ENCODE peak calls at places on chromosomes 3 and 15, in five cellular contexts. W, N, Z, M and U are unnamed samples.

GRCh38 chr3:149449799-149450198 is 24.7 kb upstream of the TM4SF4 start:
- DNase-seq in W (no peak), N (peak), Z (peak), M (no peak), U (no peak)

GRCh38 chr3:148532326-148532725 is 165.4 kb upstream of the AGTR1 start:
- DNase-seq in W (no peak), N (no peak), Z (peak), M (no peak), U (no peak)

GRCh38 chr15:95016511-95017219 is 785.3 kb downstream of the MCTP2 start:
- DNase-seq in W (no peak), N (peak), Z (peak), M (peak), U (no peak)

GRCh38 chr3:26825454-26825853 is 202.9 kb downstream of the LRRC3B start:
- DNase-seq in W (no peak), N (no peak), Z (no peak), M (no peak), U (no peak)

GRCh38 chr15:33871911-33872760 is 96.2 kb upstream of the CHRM5 start:
- DNase-seq in W (no peak), N (peak), Z (peak), M (peak), U (peak)

GRCh38 chr3:24472358-24472757 is 22.3 kb downstream of the THRB start:
- DNase-seq in W (no peak), N (no peak), Z (peak), M (no peak), U (no peak)

GRCh38 chr15:98597666-98598065 is 50.7 kb upstream of the IGF1R start:
- DNase-seq in W (no peak), N (no peak), Z (peak), M (no peak), U (no peak)

GRCh38 chr3:46929324-46929723 is 47.2 kb downstream of the CCDC12 start:
- DNase-seq in W (no peak), N (no peak), Z (no peak), M (no peak), U (no peak)

GRCh38 chr3:15345608-15346137 is 13.3 kb upstream of the SH3BP5 start:
- DNase-seq in W (no peak), N (no peak), Z (no peak), M (no peak), U (no peak)

GRCh38 chr3:61236556-61236955 is 14.7 kb downstream of the FHIT start:
- DNase-seq in W (no peak), N (no peak), Z (no peak), M (no peak), U (no peak)

GRCh38 chr3:114504941-114505632 is 211.3 kb downstream of the TIGIT start:
- DNase-seq in W (no peak), N (no peak), Z (no peak), M (no peak), U (no peak)

GRCh38 chr3:54507876-54508460 is 385.6 kb downstream of the CACNA2D3 start:
- DNase-seq in W (no peak), N (no peak), Z (no peak), M (no peak), U (no peak)

GRCh38 chr3:131804565-131805133 is 230.2 kb downstream of the CPNE4 start:
- DNase-seq in W (no peak), N (peak), Z (no peak), M (no peak), U (no peak)

GRCh38 chr15:76149291-76149910 is 89.6 kb downstream of the TMEM266 start:
- DNase-seq in W (no peak), N (peak), Z (peak), M (peak), U (no peak)

GRCh38 chr15:89781055-89781454 is 4.9 kb downstream of the MESP2 start:
- DNase-seq in W (no peak), N (no peak), Z (no peak), M (no peak), U (no peak)

GRCh38 chr3:39506863-39507262 is 39.4 kb downstream of the MOBP start:
- DNase-seq in W (no peak), N (no peak), Z (no peak), M (no peak), U (no peak)

GRCh38 chr3:23761440-23761896 is 44.3 kb upstream of the UBE2E1 start:
- DNase-seq in W (no peak), N (no peak), Z (peak), M (peak), U (no peak)

GRCh38 chr3:170752571-170753155 is 117.3 kb downstream of the RPL22L1 start:
- DNase-seq in W (no peak), N (peak), Z (no peak), M (no peak), U (no peak)

GRCh38 chr3:71395470-71395869 is 188.1 kb downstream of the FOXP1 start:
- DNase-seq in W (no peak), N (no peak), Z (peak), M (no peak), U (no peak)

GRCh38 chr3:151987893-151988292 is 114.5 kb downstream of the SUCNR1 start:
- DNase-seq in W (no peak), N (no peak), Z (no peak), M (no peak), U (no peak)

GRCh38 chr3:156050918-156051317 is 69.5 kb upstream of the KCNAB1 start:
- DNase-seq in W (no peak), N (no peak), Z (peak), M (no peak), U (no peak)

GRCh38 chr15:76776480-76776879 is 128.7 kb downstream of the SCAPER start:
- DNase-seq in W (no peak), N (no peak), Z (no peak), M (no peak), U (no peak)

GRCh38 chr3:13093687-13094086 is 20.5 kb upstream of the IQSEC1 start:
- DNase-seq in W (no peak), N (no peak), Z (peak), M (no peak), U (no peak)

GRCh38 chr3:165797551-165797950 is 39.7 kb downstream of the BCHE start:
- DNase-seq in W (no peak), N (no peak), Z (no peak), M (no peak), U (no peak)

GRCh38 chr15:33858836-33859235 is 109.5 kb upstream of the CHRM5 start:
- DNase-seq in W (no peak), N (no peak), Z (no peak), M (no peak), U (no peak)

GRCh38 chr15:35546581-35547381 is 816 bp upstream of the DPH6 start:
- DNase-seq in W (no peak), N (no peak), Z (no peak), M (peak), U (no peak)

GRCh38 chr3:23422511-23422851 is 219.4 kb downstream of the UBE2E2 start:
- DNase-seq in W (no peak), N (peak), Z (no peak), M (no peak), U (no peak)

GRCh38 chr3:17573396-17573795 is 169.0 kb downstream of the TBC1D5 start:
- DNase-seq in W (no peak), N (no peak), Z (no peak), M (no peak), U (no peak)

GRCh38 chr3:28068342-28068741 is 173.1 kb upstream of the CMC1 start:
- DNase-seq in W (no peak), N (no peak), Z (no peak), M (no peak), U (no peak)